ENCODE peak calls at places on chromosomes 4 and X, in five cellular contexts. V, B, K, F and G are unnamed samples.

GRCh38 chrX:40096395-40097091 is 1.2 kb downstream of the BCOR start:
- DNase-seq in V (peak), B (no peak), K (peak), F (peak), G (peak)

GRCh38 chr4:57119054-57119651 is 9.0 kb upstream of the IGFBP7 start:
- DNase-seq in V (no peak), B (peak), K (no peak), F (no peak), G (no peak)

GRCh38 chrX:103254171-103254824 is 657 bp downstream of the TCEAL8 start:
- DNase-seq in V (peak), B (no peak), K (no peak), F (no peak), G (no peak)

GRCh38 chr4:184688447-184688846 is 38.9 kb downstream of the PRIMPOL start:
- DNase-seq in V (peak), B (no peak), K (no peak), F (no peak), G (no peak)

GRCh38 chrX:46254623-46255022 is 290.6 kb downstream of the ZNF674 start:
- DNase-seq in V (no peak), B (no peak), K (no peak), F (no peak), G (no peak)

GRCh38 chrX:6386837-6387236 is 148.1 kb downstream of the VCX3A start:
- DNase-seq in V (no peak), B (no peak), K (no peak), F (no peak), G (no peak)

GRCh38 chr4:114193625-114194399 is 214.4 kb upstream of the ARSJ start:
- DNase-seq in V (no peak), B (no peak), K (no peak), F (no peak), G (no peak)

GRCh38 chrX:132565273-132565672 is 76.4 kb upstream of the MBNL3 start:
- DNase-seq in V (no peak), B (no peak), K (no peak), F (no peak), G (no peak)

GRCh38 chr4:139764686-139765085 is 99.1 kb downstream of the MGST2 start:
- DNase-seq in V (no peak), B (peak), K (no peak), F (no peak), G (no peak)

GRCh38 chrX:16185725-16186136 is 18.4 kb downstream of the MAGEB17 start:
- DNase-seq in V (peak), B (no peak), K (no peak), F (no peak), G (no peak)

GRCh38 chrX:53048169-53049126 is at the start of gene GPR173:
- DNase-seq in V (peak), B (no peak), K (no peak), F (no peak), G (no peak)

GRCh38 chr4:87353592-87353991 is 30.9 kb upstream of the HSD17B13 start:
- DNase-seq in V (peak), B (no peak), K (peak), F (no peak), G (no peak)

GRCh38 chr4:113957961-113958360 is 21.5 kb downstream of the ARSJ start:
- DNase-seq in V (no peak), B (no peak), K (no peak), F (no peak), G (no peak)

GRCh38 chrX:129726307-129727111 is 12.3 kb upstream of the XPNPEP2 start:
- DNase-seq in V (peak), B (peak), K (no peak), F (peak), G (peak)

GRCh38 chrX:119040432-119040831 is 32.4 kb upstream of the CT47C1 start:
- DNase-seq in V (peak), B (no peak), K (no peak), F (no peak), G (no peak)

GRCh38 chr4:183471960-183472708 is 27.7 kb downstream of the CDKN2AIP start:
- DNase-seq in V (peak), B (peak), K (peak), F (peak), G (no peak)

GRCh38 chrX:129908636-129909035 is 2.7 kb downstream of the UTP14A start:
- DNase-seq in V (no peak), B (no peak), K (no peak), F (no peak), G (no peak)

GRCh38 chr4:128163177-128164117 is 102.3 kb downstream of the LARP1B start:
- DNase-seq in V (peak), B (no peak), K (no peak), F (no peak), G (no peak)

GRCh38 chr4:123505457-123506310 is 109.1 kb downstream of the SPRY1 start:
- DNase-seq in V (peak), B (peak), K (no peak), F (no peak), G (no peak)

GRCh38 chrX:32871636-32872035 is 339.7 kb downstream of the DMD start:
- DNase-seq in V (no peak), B (no peak), K (no peak), F (no peak), G (no peak)

GRCh38 chr4:99563310-99564186 is at the start of gene TRMT10A:
- DNase-seq in V (peak), B (peak), K (peak), F (peak), G (peak)

GRCh38 chr4:128517096-128517738 is 229.6 kb upstream of the PGRMC2 start:
- DNase-seq in V (no peak), B (no peak), K (no peak), F (no peak), G (no peak)

GRCh38 chr4:182578402-182578801 is 335.2 kb downstream of the TENM3 start:
- DNase-seq in V (no peak), B (no peak), K (no peak), F (no peak), G (no peak)

GRCh38 chr4:23889368-23889767 is 479 bp downstream of the PPARGC1A start:
- DNase-seq in V (no peak), B (no peak), K (no peak), F (no peak), G (no peak)

GRCh38 chr4:67575232-67575888 is 16.8 kb downstream of the STAP1 start:
- DNase-seq in V (no peak), B (no peak), K (no peak), F (no peak), G (peak)

GRCh38 chr4:6549445-6549844 is 25.5 kb upstream of the MAN2B2 start:
- DNase-seq in V (peak), B (no peak), K (no peak), F (no peak), G (no peak)

GRCh38 chrX:24988314-24988713 is 27.5 kb downstream of the ARX start:
- DNase-seq in V (no peak), B (no peak), K (no peak), F (no peak), G (no peak)

GRCh38 chr4:136831553-136831952 is 700.7 kb downstream of the PCDH18 start:
- DNase-seq in V (peak), B (no peak), K (no peak), F (no peak), G (peak)

DNA sequence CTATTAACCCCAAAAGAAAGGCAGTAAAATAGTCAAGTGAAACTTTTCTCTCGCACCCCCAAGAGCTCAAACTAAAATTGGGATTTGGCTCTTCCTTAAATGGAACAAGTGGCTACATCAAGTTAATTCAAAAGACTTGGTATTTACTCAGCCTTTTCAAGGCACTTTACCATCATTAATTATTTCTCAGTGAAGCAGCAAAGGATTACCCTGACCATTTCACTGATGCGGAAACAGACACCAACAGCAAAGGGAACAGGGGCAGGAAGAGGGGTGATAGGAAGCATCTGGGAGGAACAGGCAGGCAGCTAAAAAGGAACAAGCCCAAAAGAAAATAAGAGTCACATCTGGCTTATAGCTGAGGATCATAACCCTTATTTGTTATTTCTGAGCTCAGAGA is 2.7 kb downstream of the SCML2 start:
- DNase-seq in V (no peak), B (no peak), K (no peak), F (no peak), G (no peak)
- H3K27ac ChIP-seq in V (no peak), B (no peak), K (no peak), F (no peak), G (no peak)

GRCh38 chr4:152079543-152080293 is 318.9 kb upstream of the GATB start:
- DNase-seq in V (no peak), B (no peak), K (peak), F (no peak), G (no peak)
- H3K27ac ChIP-seq in V (no peak), B (no peak), K (peak), F (no peak), G (no peak)

GRCh38 chr4:39574946-39575345 is 47.7 kb upstream of the UGDH start:
- DNase-seq in V (no peak), B (no peak), K (no peak), F (no peak), G (no peak)
- H3K27ac ChIP-seq in V (no peak), B (no peak), K (no peak), F (no peak), G (no peak)

GRCh38 chr4:103010827-103011226 is 8.7 kb downstream of the SLC9B1 start:
- DNase-seq in V (no peak), B (no peak), K (no peak), F (no peak), G (no peak)

GRCh38 chr4:103011378-103012025 is 8.0 kb downstream of the SLC9B1 start:
- DNase-seq in V (peak), B (no peak), K (no peak), F (no peak), G (no peak)

GRCh38 chr4:103012594-103012993 is 6.9 kb downstream of the SLC9B1 start:
- DNase-seq in V (no peak), B (no peak), K (no peak), F (no peak), G (no peak)

GRCh38 chr4:103008875-103009729 is 10.4 kb downstream of the SLC9B1 start:
- DNase-seq in V (no peak), B (no peak), K (no peak), F (no peak), G (no peak)

DNA sequence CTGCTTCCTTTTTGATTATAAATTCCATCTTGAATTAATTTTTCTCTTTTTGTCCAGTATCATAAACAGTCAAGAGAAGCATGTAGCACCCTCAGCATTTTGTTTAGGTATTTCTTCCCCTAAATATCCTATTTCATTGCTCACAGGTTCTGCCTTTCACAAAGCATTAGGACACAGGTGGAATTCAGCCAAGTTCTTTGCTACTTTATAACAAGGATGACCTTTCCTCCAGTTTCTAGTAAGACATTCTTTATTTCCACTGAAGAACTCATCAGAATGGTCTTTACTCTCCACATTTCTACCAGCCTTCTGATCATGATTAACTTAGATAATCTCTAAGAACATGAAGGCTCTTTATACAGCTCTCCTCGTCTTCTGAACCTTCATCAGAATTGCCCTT is 7.4 kb downstream of the SLC9B1 start:
- DNase-seq in V (no peak), B (no peak), K (no peak), F (no peak), G (no peak)
- H3K27ac ChIP-seq in V (no peak), B (peak), K (no peak), F (no peak), G (no peak)

GRCh38 chrX:81202413-81202794 is 502 bp downstream of the SH3BGRL start:
- DNase-seq in V (peak), B (no peak), K (no peak), F (no peak), G (no peak)
- H3K27ac ChIP-seq in V (peak), B (peak), K (peak), F (peak), G (peak)

GRCh38 chrX:134548257-134548732 is 88.3 kb downstream of the HPRT1 start:
- DNase-seq in V (no peak), B (no peak), K (no peak), F (no peak), G (peak)
- H3K27ac ChIP-seq in V (no peak), B (peak), K (no peak), F (no peak), G (peak)